ENCODE peak calls at places on chromosomes 3 and 15, in nine cellular contexts. One of them, this sample, is unnamed.

GRCh38 chr15:78325092-78325843 is 14.9 kb upstream of the CRABP1 start:
- DNase-seq in lower lobe of right lung: no peak
- DNase-seq in GM12865: no peak
- DNase-seq in K562: no peak
- DNase-seq in HepG2: no peak
- DNase-seq in Right ventricle myocardium superior: no peak
- DNase-seq in heart right ventricle: peak
- DNase-seq in HCT116: no peak
- DNase-seq in germinal center: no peak
- DNase-seq in this sample: no peak

GRCh38 chr15:66095871-66096710 is 157.5 kb downstream of the MEGF11 start:
- DNase-seq in lower lobe of right lung: no peak
- DNase-seq in GM12865: no peak
- DNase-seq in K562: no peak
- DNase-seq in HepG2: peak
- DNase-seq in Right ventricle myocardium superior: no peak
- DNase-seq in heart right ventricle: no peak
- DNase-seq in HCT116: no peak
- DNase-seq in germinal center: no peak
- DNase-seq in this sample: no peak

GRCh38 chr3:187183903-187184302 is 13.4 kb upstream of the RTP1 start:
- DNase-seq in lower lobe of right lung: no peak
- DNase-seq in GM12865: no peak
- DNase-seq in K562: no peak
- DNase-seq in HepG2: no peak
- DNase-seq in Right ventricle myocardium superior: no peak
- DNase-seq in heart right ventricle: no peak
- DNase-seq in HCT116: no peak
- DNase-seq in germinal center: no peak
- DNase-seq in this sample: no peak

GRCh38 chr15:59178151-59178705 is 28.4 kb upstream of the LDHAL6B start:
- DNase-seq in lower lobe of right lung: no peak
- DNase-seq in GM12865: no peak
- DNase-seq in K562: no peak
- DNase-seq in HepG2: no peak
- DNase-seq in Right ventricle myocardium superior: no peak
- DNase-seq in heart right ventricle: no peak
- DNase-seq in HCT116: no peak
- DNase-seq in germinal center: no peak
- DNase-seq in this sample: no peak

GRCh38 chr3:127218457-127218922 is 25.6 kb downstream of the PRR23E start:
- DNase-seq in lower lobe of right lung: no peak
- DNase-seq in GM12865: no peak
- DNase-seq in K562: no peak
- DNase-seq in HepG2: no peak
- DNase-seq in Right ventricle myocardium superior: no peak
- DNase-seq in heart right ventricle: no peak
- DNase-seq in HCT116: no peak
- DNase-seq in germinal center: no peak
- DNase-seq in this sample: no peak

GRCh38 chr3:108489776-108490175 is 20.6 kb downstream of the MYH15 start:
- DNase-seq in lower lobe of right lung: no peak
- DNase-seq in GM12865: peak
- DNase-seq in K562: peak
- DNase-seq in HepG2: peak
- DNase-seq in Right ventricle myocardium superior: no peak
- DNase-seq in heart right ventricle: peak
- DNase-seq in HCT116: peak
- DNase-seq in germinal center: peak
- DNase-seq in this sample: peak

GRCh38 chr15:89828324-89829145 is 13.9 kb upstream of the ANPEP start:
- DNase-seq in lower lobe of right lung: peak
- DNase-seq in GM12865: no peak
- DNase-seq in K562: no peak
- DNase-seq in HepG2: no peak
- DNase-seq in Right ventricle myocardium superior: peak
- DNase-seq in heart right ventricle: peak
- DNase-seq in HCT116: no peak
- DNase-seq in germinal center: no peak
- DNase-seq in this sample: no peak

GRCh38 chr15:73991260-73991659 is 835 bp downstream of the STOML1 start:
- DNase-seq in lower lobe of right lung: peak
- DNase-seq in GM12865: no peak
- DNase-seq in K562: no peak
- DNase-seq in HepG2: no peak
- DNase-seq in Right ventricle myocardium superior: peak
- DNase-seq in heart right ventricle: peak
- DNase-seq in HCT116: no peak
- DNase-seq in germinal center: no peak
- DNase-seq in this sample: no peak

GRCh38 chr3:172223870-172224269 is 184.5 kb downstream of the FNDC3B start:
- DNase-seq in lower lobe of right lung: no peak
- DNase-seq in GM12865: no peak
- DNase-seq in K562: no peak
- DNase-seq in HepG2: no peak
- DNase-seq in Right ventricle myocardium superior: no peak
- DNase-seq in heart right ventricle: no peak
- DNase-seq in HCT116: no peak
- DNase-seq in germinal center: no peak
- DNase-seq in this sample: no peak

GRCh38 chr15:53448215-53449001 is 311.1 kb downstream of the WDR72 start:
- DNase-seq in lower lobe of right lung: no peak
- DNase-seq in GM12865: no peak
- DNase-seq in K562: no peak
- DNase-seq in HepG2: no peak
- DNase-seq in Right ventricle myocardium superior: no peak
- DNase-seq in heart right ventricle: no peak
- DNase-seq in HCT116: no peak
- DNase-seq in germinal center: no peak
- DNase-seq in this sample: peak

GRCh38 chr3:127787071-127787490 is 35.2 kb downstream of the MGLL start:
- DNase-seq in lower lobe of right lung: no peak
- DNase-seq in GM12865: no peak
- DNase-seq in K562: no peak
- DNase-seq in HepG2: no peak
- DNase-seq in Right ventricle myocardium superior: peak
- DNase-seq in heart right ventricle: no peak
- DNase-seq in HCT116: no peak
- DNase-seq in germinal center: no peak
- DNase-seq in this sample: no peak

GRCh38 chr3:152236741-152237140 is 32.0 kb upstream of the MBNL1 start:
- DNase-seq in lower lobe of right lung: no peak
- DNase-seq in GM12865: no peak
- DNase-seq in K562: no peak
- DNase-seq in HepG2: no peak
- DNase-seq in Right ventricle myocardium superior: no peak
- DNase-seq in heart right ventricle: no peak
- DNase-seq in HCT116: no peak
- DNase-seq in germinal center: no peak
- DNase-seq in this sample: peak

GRCh38 chr15:57237282-57237642 is 139.0 kb upstream of the CGNL1 start:
- DNase-seq in lower lobe of right lung: no peak
- DNase-seq in GM12865: no peak
- DNase-seq in K562: no peak
- DNase-seq in HepG2: no peak
- DNase-seq in Right ventricle myocardium superior: no peak
- DNase-seq in heart right ventricle: no peak
- DNase-seq in HCT116: no peak
- DNase-seq in germinal center: no peak
- DNase-seq in this sample: no peak

GRCh38 chr3:6062226-6063187 is 798.4 kb upstream of the GRM7 start:
- DNase-seq in lower lobe of right lung: no peak
- DNase-seq in GM12865: no peak
- DNase-seq in K562: no peak
- DNase-seq in HepG2: no peak
- DNase-seq in Right ventricle myocardium superior: no peak
- DNase-seq in heart right ventricle: no peak
- DNase-seq in HCT116: no peak
- DNase-seq in germinal center: no peak
- DNase-seq in this sample: no peak

GRCh38 chr3:70519913-70520659 is 207.6 kb upstream of the MDFIC2 start:
- DNase-seq in lower lobe of right lung: no peak
- DNase-seq in GM12865: no peak
- DNase-seq in K562: no peak
- DNase-seq in HepG2: no peak
- DNase-seq in Right ventricle myocardium superior: no peak
- DNase-seq in heart right ventricle: no peak
- DNase-seq in HCT116: no peak
- DNase-seq in germinal center: no peak
- DNase-seq in this sample: peak

GRCh38 chr3:74344865-74345264 is 269.6 kb downstream of the CNTN3 start:
- DNase-seq in lower lobe of right lung: no peak
- DNase-seq in GM12865: no peak
- DNase-seq in K562: no peak
- DNase-seq in HepG2: no peak
- DNase-seq in Right ventricle myocardium superior: no peak
- DNase-seq in heart right ventricle: no peak
- DNase-seq in HCT116: no peak
- DNase-seq in germinal center: no peak
- DNase-seq in this sample: no peak

GRCh38 chr3:48695113-48695753 is 9.5 kb upstream of the NCKIPSD start:
- DNase-seq in lower lobe of right lung: no peak
- DNase-seq in GM12865: no peak
- DNase-seq in K562: no peak
- DNase-seq in HepG2: no peak
- DNase-seq in Right ventricle myocardium superior: peak
- DNase-seq in heart right ventricle: peak
- DNase-seq in HCT116: no peak
- DNase-seq in germinal center: no peak
- DNase-seq in this sample: no peak

GRCh38 chr3:72655151-72655551 is 193.1 kb downstream of the SHQ1 start:
- DNase-seq in lower lobe of right lung: no peak
- DNase-seq in GM12865: no peak
- DNase-seq in K562: no peak
- DNase-seq in HepG2: no peak
- DNase-seq in Right ventricle myocardium superior: no peak
- DNase-seq in heart right ventricle: no peak
- DNase-seq in HCT116: no peak
- DNase-seq in germinal center: no peak
- DNase-seq in this sample: no peak

GRCh38 chr3:44948239-44948638 is 27.7 kb downstream of the ZDHHC3 start:
- DNase-seq in lower lobe of right lung: no peak
- DNase-seq in GM12865: no peak
- DNase-seq in K562: no peak
- DNase-seq in HepG2: no peak
- DNase-seq in Right ventricle myocardium superior: no peak
- DNase-seq in heart right ventricle: no peak
- DNase-seq in HCT116: no peak
- DNase-seq in germinal center: no peak
- DNase-seq in this sample: no peak

GRCh38 chr15:23069496-23070166 is 30.3 kb upstream of the TUBGCP5 start:
- DNase-seq in lower lobe of right lung: no peak
- DNase-seq in GM12865: no peak
- DNase-seq in K562: peak
- DNase-seq in HepG2: no peak
- DNase-seq in Right ventricle myocardium superior: no peak
- DNase-seq in heart right ventricle: no peak
- DNase-seq in HCT116: peak
- DNase-seq in germinal center: no peak
- DNase-seq in this sample: peak

GRCh38 chr3:112653881-112654300 is 12.9 kb upstream of the CCDC80 start:
- DNase-seq in lower lobe of right lung: peak
- DNase-seq in GM12865: no peak
- DNase-seq in K562: no peak
- DNase-seq in HepG2: no peak
- DNase-seq in Right ventricle myocardium superior: peak
- DNase-seq in heart right ventricle: peak
- DNase-seq in HCT116: no peak
- DNase-seq in germinal center: no peak
- DNase-seq in this sample: no peak

GRCh38 chr3:135452881-135453280 is 512.6 kb upstream of the PPP2R3A start:
- DNase-seq in lower lobe of right lung: no peak
- DNase-seq in GM12865: no peak
- DNase-seq in K562: no peak
- DNase-seq in HepG2: no peak
- DNase-seq in Right ventricle myocardium superior: no peak
- DNase-seq in heart right ventricle: no peak
- DNase-seq in HCT116: no peak
- DNase-seq in germinal center: no peak
- DNase-seq in this sample: no peak

GRCh38 chr3:65878831-65879230 is 159.9 kb downstream of the MAGI1 start:
- DNase-seq in lower lobe of right lung: no peak
- DNase-seq in GM12865: no peak
- DNase-seq in K562: no peak
- DNase-seq in HepG2: no peak
- DNase-seq in Right ventricle myocardium superior: no peak
- DNase-seq in heart right ventricle: no peak
- DNase-seq in HCT116: no peak
- DNase-seq in germinal center: no peak
- DNase-seq in this sample: no peak

GRCh38 chr3:30666564-30667249 is 60.3 kb downstream of the TGFBR2 start:
- DNase-seq in lower lobe of right lung: no peak
- DNase-seq in GM12865: no peak
- DNase-seq in K562: no peak
- DNase-seq in HepG2: no peak
- DNase-seq in Right ventricle myocardium superior: no peak
- DNase-seq in heart right ventricle: no peak
- DNase-seq in HCT116: no peak
- DNase-seq in germinal center: no peak
- DNase-seq in this sample: no peak

GRCh38 chr3:149198611-149199010 is 23.0 kb downstream of the CP start:
- DNase-seq in lower lobe of right lung: no peak
- DNase-seq in GM12865: no peak
- DNase-seq in K562: no peak
- DNase-seq in HepG2: no peak
- DNase-seq in Right ventricle myocardium superior: no peak
- DNase-seq in heart right ventricle: no peak
- DNase-seq in HCT116: no peak
- DNase-seq in germinal center: no peak
- DNase-seq in this sample: no peak

GRCh38 chr3:23312866-23313265 is 109.7 kb downstream of the UBE2E2 start:
- DNase-seq in lower lobe of right lung: no peak
- DNase-seq in GM12865: no peak
- DNase-seq in K562: no peak
- DNase-seq in HepG2: no peak
- DNase-seq in Right ventricle myocardium superior: no peak
- DNase-seq in heart right ventricle: no peak
- DNase-seq in HCT116: no peak
- DNase-seq in germinal center: no peak
- DNase-seq in this sample: no peak

GRCh38 chr15:60469893-60470641 is 8.9 kb downstream of the ICE2 start:
- DNase-seq in lower lobe of right lung: no peak
- DNase-seq in GM12865: no peak
- DNase-seq in K562: no peak
- DNase-seq in HepG2: peak
- DNase-seq in Right ventricle myocardium superior: no peak
- DNase-seq in heart right ventricle: no peak
- DNase-seq in HCT116: no peak
- DNase-seq in germinal center: no peak
- DNase-seq in this sample: no peak

GRCh38 chr15:60612400-60613048 is 133.6 kb upstream of the ICE2 start:
- DNase-seq in lower lobe of right lung: no peak
- DNase-seq in GM12865: no peak
- DNase-seq in K562: no peak
- DNase-seq in HepG2: no peak
- DNase-seq in Right ventricle myocardium superior: no peak
- DNase-seq in heart right ventricle: no peak
- DNase-seq in HCT116: no peak
- DNase-seq in germinal center: no peak
- DNase-seq in this sample: no peak

GRCh38 chr3:79297242-79297641 is 470.6 kb downstream of the ROBO1 start:
- DNase-seq in lower lobe of right lung: no peak
- DNase-seq in GM12865: no peak
- DNase-seq in K562: no peak
- DNase-seq in HepG2: peak
- DNase-seq in Right ventricle myocardium superior: no peak
- DNase-seq in heart right ventricle: no peak
- DNase-seq in HCT116: no peak
- DNase-seq in germinal center: no peak
- DNase-seq in this sample: peak

GRCh38 chr3:193805448-193805847 is 212.4 kb downstream of the OPA1 start:
- DNase-seq in lower lobe of right lung: no peak
- DNase-seq in GM12865: no peak
- DNase-seq in K562: peak
- DNase-seq in HepG2: peak
- DNase-seq in Right ventricle myocardium superior: peak
- DNase-seq in heart right ventricle: peak
- DNase-seq in HCT116: peak
- DNase-seq in germinal center: no peak
- DNase-seq in this sample: no peak

GRCh38 chr3:196789773-196790419 is 50.2 kb downstream of the PAK2 start:
- DNase-seq in lower lobe of right lung: no peak
- DNase-seq in GM12865: no peak
- DNase-seq in K562: no peak
- DNase-seq in HepG2: peak
- DNase-seq in Right ventricle myocardium superior: no peak
- DNase-seq in heart right ventricle: no peak
- DNase-seq in HCT116: no peak
- DNase-seq in germinal center: no peak
- DNase-seq in this sample: no peak

This sample was measured in OCI-M1.